ENCODE peak calls at places on chromosomes 3 and 15, in nine cellular contexts. E, O, X, J, P, I, T, K and V are unnamed samples.

GRCh38 chr3:126545544-126545943 is 13.2 kb downstream of the C3orf22 start:
- DNase-seq in E (no peak), I (peak), K (no peak), O (no peak), J (no peak), P (no peak), X (peak), T (no peak), V (no peak)

GRCh38 chr3:42408156-42408555 is 2.3 kb downstream of the LYZL4 start:
- DNase-seq in T (no peak), O (no peak), K (no peak), E (no peak), J (no peak), I (peak), X (no peak), P (no peak), V (no peak)

GRCh38 chr15:38520035-38520434 is 44.6 kb downstream of the RASGRP1 start:
- DNase-seq in O (no peak), K (no peak), I (no peak), T (no peak), J (no peak), P (no peak), X (no peak), E (no peak), V (no peak)

GRCh38 chr15:81029416-81030367 is 29.0 kb downstream of the TLNRD1 start:
- DNase-seq in E (no peak), I (no peak), X (no peak), O (no peak), T (peak), P (no peak), K (no peak), J (no peak), V (no peak)

GRCh38 chr3:115092220-115092791 is 54.8 kb downstream of the ZBTB20 start:
- DNase-seq in I (no peak), P (peak), X (no peak), T (peak), K (no peak), E (peak), J (peak), O (peak), V (peak)

GRCh38 chr3:133897547-133897946 is 1.9 kb upstream of the RAB6B start:
- DNase-seq in I (no peak), E (no peak), O (no peak), J (no peak), T (no peak), P (no peak), K (no peak), X (no peak), V (no peak)

GRCh38 chr3:34777361-34777760 is 862.0 kb upstream of the ARPP21 start:
- DNase-seq in O (no peak), X (no peak), E (no peak), K (no peak), P (no peak), T (no peak), J (no peak), I (no peak), V (no peak)

GRCh38 chr3:11588755-11589154 is 55.0 kb downstream of the VGLL4 start:
- DNase-seq in I (no peak), P (no peak), E (no peak), X (no peak), J (no peak), T (no peak), K (no peak), O (no peak), V (no peak)

GRCh38 chr3:55167586-55168317 is 239.9 kb upstream of the LRTM1 start:
- DNase-seq in P (no peak), E (no peak), O (no peak), T (peak), X (no peak), J (peak), I (no peak), K (no peak), V (no peak)

GRCh38 chr15:47806008-47806407 is 88.7 kb downstream of the SEMA6D start:
- DNase-seq in J (no peak), I (no peak), K (no peak), O (no peak), T (no peak), E (no peak), P (no peak), X (no peak), V (no peak)

GRCh38 chr15:43521419-43521818 is 4.0 kb downstream of the MAP1A start:
- DNase-seq in J (no peak), E (no peak), K (no peak), P (no peak), O (no peak), X (no peak), I (no peak), T (no peak), V (no peak)

GRCh38 chr15:40302288-40302886 is 5.3 kb downstream of the PLCB2 start:
- DNase-seq in T (no peak), X (no peak), O (no peak), J (no peak), I (no peak), K (no peak), E (peak), P (no peak), V (no peak)

GRCh38 chr3:111534701-111535100 is 7.3 kb upstream of the CD96 start:
- DNase-seq in I (no peak), K (no peak), P (peak), X (no peak), J (peak), O (no peak), T (peak), E (no peak), V (no peak)

GRCh38 chr3:7957024-7957423 is 544.6 kb upstream of the LMCD1 start:
- DNase-seq in J (no peak), X (no peak), O (no peak), K (no peak), P (no peak), T (no peak), E (no peak), I (no peak), V (no peak)

GRCh38 chr3:147458995-147459704 is 50.0 kb downstream of the ZIC1 start:
- DNase-seq in P (no peak), I (no peak), T (no peak), O (no peak), X (no peak), K (no peak), E (no peak), J (no peak), V (no peak)

GRCh38 chr15:60397772-60398445 is at the start of gene ANXA2:
- DNase-seq in P (peak), T (peak), I (peak), E (peak), J (peak), X (peak), O (peak), K (peak), V (peak)

GRCh38 chr15:77642019-77642418 is 9.3 kb upstream of the LINGO1 start:
- DNase-seq in J (no peak), I (no peak), K (no peak), E (no peak), P (no peak), X (no peak), O (no peak), T (no peak), V (no peak)

GRCh38 chr15:25641762-25642161 is 202.9 kb upstream of the UBE3A start:
- DNase-seq in X (no peak), I (no peak), P (no peak), E (no peak), K (no peak), J (no peak), O (no peak), T (no peak), V (no peak)

GRCh38 chr3:175398676-175399075 is 539.5 kb downstream of the NAALADL2 start:
- DNase-seq in K (no peak), I (no peak), O (no peak), X (no peak), T (peak), J (no peak), E (no peak), P (peak), V (no peak)

GRCh38 chr3:139537795-139538538 is 1.6 kb downstream of the RBP1 start:
- DNase-seq in E (no peak), I (no peak), K (no peak), X (no peak), T (no peak), J (no peak), P (no peak), O (no peak), V (no peak)

GRCh38 chr15:88661041-88661765 is 22.4 kb downstream of the ISG20 start:
- DNase-seq in J (no peak), I (peak), O (no peak), P (no peak), E (no peak), X (no peak), K (no peak), T (no peak), V (no peak)